ENCODE peak calls at places on chromosome 10, in five cellular contexts. G is cardiac fibroblast, Y is breast epithelium, A is AG10803, I is Caco-2. K is an unnamed sample.

GRCh38 chr10:7408494-7409044 is 2.3 kb downstream of the SFMBT2 start:
- DNase-seq in G (no peak), Y (peak), A (no peak), I (no peak), K (peak)

GRCh38 chr10:60687679-60688078 is 90.6 kb upstream of the CDK1 start:
- DNase-seq in G (no peak), Y (no peak), A (no peak), I (no peak), K (no peak)

GRCh38 chr10:105398202-105398601 is 757.1 kb downstream of the SORCS3 start:
- DNase-seq in G (no peak), Y (no peak), A (no peak), I (no peak), K (no peak)

GRCh38 chr10:113680172-113681111 is 730 bp downstream of the CASP7 start:
- DNase-seq in G (peak), Y (no peak), A (peak), I (peak), K (peak)

GRCh38 chr10:22714524-22715289 is at the start of gene PIP4K2A:
- DNase-seq in G (peak), Y (peak), A (peak), I (peak), K (peak)

GRCh38 chr10:68106656-68107055 is 2.6 kb upstream of the MYPN start:
- DNase-seq in G (peak), Y (no peak), A (peak), I (no peak), K (peak)

GRCh38 chr10:62075912-62076311 is 174.4 kb downstream of the ARID5B start:
- DNase-seq in G (no peak), Y (no peak), A (no peak), I (no peak), K (peak)

GRCh38 chr10:119786117-119786769 is 60.4 kb downstream of the INPP5F start:
- DNase-seq in G (peak), Y (no peak), A (peak), I (peak), K (no peak)

GRCh38 chr10:13234172-13234571 is at the start of gene UCMA:
- DNase-seq in G (no peak), Y (no peak), A (no peak), I (no peak), K (no peak)

GRCh38 chr10:33116293-33116697 is 158.3 kb upstream of the ITGB1 start:
- DNase-seq in G (peak), Y (no peak), A (peak), I (peak), K (peak)
- TF ChIP-seq CTCF in G (peak), Y (no peak), A (peak), I (peak), K (peak)

DNA sequence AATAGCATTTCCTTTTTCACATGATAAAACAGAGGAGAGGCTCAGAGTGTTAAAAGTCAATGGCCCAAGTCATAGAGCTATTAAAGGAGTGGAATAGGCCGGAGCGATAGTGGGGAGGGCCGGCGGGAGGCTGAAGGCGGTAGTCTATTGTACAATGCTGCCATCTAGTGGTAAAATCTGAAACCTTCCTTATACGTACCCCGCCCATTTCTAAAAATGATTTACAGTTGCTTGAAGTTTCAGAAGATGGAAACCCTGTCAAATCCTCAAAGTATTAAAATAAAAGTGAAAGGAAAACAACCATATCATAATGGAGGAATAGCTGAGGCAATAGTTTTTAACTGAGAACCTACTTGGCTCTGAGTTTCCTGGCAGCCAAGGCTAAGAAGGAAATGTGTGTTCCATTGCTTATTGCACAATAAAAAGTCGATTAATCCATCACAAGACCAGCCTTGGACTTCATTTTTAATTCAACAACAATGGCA is 209.1 kb downstream of the CCSER2 start:
- DNase-seq in G (peak), Y (no peak), A (peak), I (peak), K (peak)
- H3K4me3 ChIP-seq in G (no peak), Y (no peak), A (no peak), I (no peak), K (no peak)

GRCh38 chr10:132538790-132539421 is 1.3 kb downstream of the INPP5A start:
- DNase-seq in G (no peak), Y (no peak), A (no peak), I (no peak), K (no peak)

GRCh38 chr10:132541129-132541528 is 3.5 kb downstream of the INPP5A start:
- DNase-seq in G (no peak), Y (no peak), A (no peak), I (no peak), K (no peak)

GRCh38 chr10:132539431-132539839 is 1.8 kb downstream of the INPP5A start:
- DNase-seq in G (no peak), Y (peak), A (no peak), I (no peak), K (no peak)

GRCh38 chr10:132540456-132540855 is 2.9 kb downstream of the INPP5A start:
- DNase-seq in G (peak), Y (no peak), A (peak), I (no peak), K (peak)

DNA sequence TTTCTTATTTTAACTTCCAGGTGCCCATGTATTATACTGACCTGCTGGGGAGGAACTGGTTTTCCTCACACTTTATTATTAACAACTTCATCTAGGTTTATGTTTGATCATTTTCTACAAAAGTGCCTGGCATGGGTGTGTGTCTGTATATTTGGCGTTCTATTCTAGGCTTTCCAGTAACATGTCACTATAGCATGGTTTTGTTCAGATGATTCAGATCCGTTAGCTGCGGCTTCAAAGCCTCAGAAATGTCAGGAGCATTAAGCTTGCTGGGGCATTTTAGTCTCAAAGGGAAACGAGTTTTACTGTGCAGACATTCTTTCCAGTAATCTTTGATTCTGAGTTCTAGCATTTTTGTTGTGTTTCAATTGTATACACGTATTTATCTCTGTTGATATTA is 2.3 kb downstream of the INPP5A start:
- DNase-seq in G (peak), Y (no peak), A (peak), I (no peak), K (peak)
- TF ChIP-seq CTCF in G (no peak), Y (no peak), A (no peak), I (no peak), K (no peak)

GRCh38 chr10:99235872-99236626 is 397 bp upstream of the HPSE2 start:
- DNase-seq in G (no peak), Y (no peak), A (no peak), I (no peak), K (no peak)
- H3K4me3 ChIP-seq in G (no peak), Y (peak), A (no peak), I (no peak), K (no peak)

DNA sequence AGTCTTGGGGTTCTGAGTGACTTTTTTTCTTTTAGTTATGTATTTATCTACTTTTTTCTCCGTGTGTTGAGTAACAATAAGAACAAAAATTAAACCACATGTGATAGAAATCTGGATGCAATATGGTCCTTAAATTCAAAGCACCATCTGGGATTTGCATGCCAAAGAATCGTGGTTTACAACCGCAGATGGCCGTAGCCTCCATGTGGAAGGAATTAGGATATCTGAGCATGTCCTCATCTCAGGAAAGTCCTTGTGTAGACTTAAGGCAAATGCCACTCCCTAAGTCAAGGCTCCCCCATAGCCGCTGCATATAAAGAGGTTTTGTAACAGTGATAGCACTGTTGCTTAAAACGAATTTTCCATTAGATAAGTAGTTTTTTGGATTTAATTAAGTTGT is 304.0 kb downstream of the ZEB1 start:
- DNase-seq in G (peak), Y (no peak), A (peak), I (no peak), K (peak)
- TF ChIP-seq CTCF in G (no peak), Y (no peak), A (peak), I (no peak), K (peak)

GRCh38 chr10:25028711-25029110 is 12.3 kb downstream of the THNSL1 start:
- DNase-seq in G (peak), Y (no peak), A (no peak), I (no peak), K (peak)

GRCh38 chr10:25023278-25023677 is 6.9 kb downstream of the THNSL1 start:
- DNase-seq in G (no peak), Y (no peak), A (no peak), I (no peak), K (no peak)

GRCh38 chr10:25026463-25026862 is 10.1 kb downstream of the THNSL1 start:
- DNase-seq in G (peak), Y (no peak), A (peak), I (no peak), K (peak)

GRCh38 chr10:25029519-25029918 is 13.1 kb downstream of the THNSL1 start:
- DNase-seq in G (no peak), Y (no peak), A (no peak), I (no peak), K (no peak)

DNA sequence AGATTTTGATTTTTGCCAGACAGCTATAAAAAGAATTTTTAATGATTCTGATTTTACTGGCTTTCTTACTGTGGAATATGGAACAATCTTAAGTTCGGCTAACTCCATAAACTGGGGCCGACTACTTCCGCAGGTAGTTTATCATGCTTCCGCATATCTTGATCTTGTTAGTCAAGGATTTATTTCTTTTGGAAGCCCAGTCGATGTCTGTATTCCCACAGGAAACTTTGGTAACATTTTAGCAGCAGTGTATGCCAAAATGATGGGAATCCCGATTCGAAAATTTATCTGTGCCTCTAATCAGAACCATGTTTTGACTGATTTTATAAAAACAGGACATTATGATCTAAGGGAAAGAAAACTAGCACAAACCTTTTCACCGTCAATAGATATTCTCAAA is 8.1 kb downstream of the THNSL1 start:
- DNase-seq in G (no peak), Y (no peak), A (peak), I (no peak), K (peak)
- H3K4me3 ChIP-seq in G (no peak), Y (no peak), A (no peak), I (no peak), K (no peak)

GRCh38 chr10:78813526-78814429 is 255.0 kb upstream of the ZMIZ1 start:
- DNase-seq in G (no peak), Y (no peak), A (no peak), I (no peak), K (no peak)
- TF ChIP-seq CTCF in G (no peak), Y (no peak), A (no peak), I (no peak), K (no peak)

DNA sequence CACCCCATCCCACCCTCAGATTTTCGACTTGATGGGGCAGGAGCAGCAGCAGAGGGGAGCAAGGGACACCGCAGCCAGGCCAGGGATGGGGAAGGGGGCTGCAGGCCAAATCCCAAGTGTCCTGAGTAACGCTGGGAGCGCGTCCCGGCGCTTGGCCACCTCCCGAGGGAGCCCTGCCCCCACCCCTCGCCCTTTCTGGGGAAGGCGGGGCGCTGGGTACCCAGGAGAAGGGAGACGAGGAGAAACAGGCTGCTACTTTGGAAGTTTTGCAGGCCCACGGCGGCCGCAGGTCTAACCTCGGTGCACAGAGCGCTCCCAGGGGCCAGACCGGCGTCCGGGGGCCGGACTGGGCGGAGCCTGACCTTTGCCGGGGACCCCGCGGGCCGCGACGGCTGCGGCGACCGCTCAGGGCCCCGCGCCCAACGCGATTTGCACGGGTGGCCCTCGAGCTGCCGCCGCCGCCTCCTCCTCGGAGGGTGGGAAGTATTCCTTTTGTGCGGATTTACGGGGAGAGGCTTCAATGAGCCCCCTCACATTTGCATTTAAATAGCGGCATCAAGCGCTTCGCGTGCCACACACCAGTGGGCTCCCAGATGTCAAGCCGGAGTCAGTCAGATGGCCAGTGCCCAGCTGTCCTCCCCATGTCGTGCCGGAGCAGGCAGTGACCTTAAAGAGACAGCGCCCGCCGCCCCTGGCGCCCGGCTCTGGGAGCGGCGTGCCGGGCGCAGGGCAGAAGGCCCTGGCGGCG is 2.9 kb upstream of the EBF3 start:
- DNase-seq in G (no peak), Y (no peak), A (no peak), I (no peak), K (no peak)
- H3K4me3 ChIP-seq in G (no peak), Y (no peak), A (no peak), I (no peak), K (no peak)

K was measured in fibroblast of mammary gland.